ENCODE peak calls at places on chromosomes 7 and 10, in four cellular contexts. U is HepG2, O is SK-N-SH, Y is K562. X is an unnamed sample.

GRCh38 chr10:80320377-80320776 is 30.9 kb upstream of the MAT1A start:
- DNase-seq in O (no peak), U (peak), Y (no peak), X (no peak)

GRCh38 chr7:157565981-157566630 is 229.3 kb downstream of the DNAJB6 start:
- DNase-seq in U (no peak), Y (no peak), O (no peak), X (no peak)

GRCh38 chr7:31970501-31970900 is 99.7 kb downstream of the PDE1C start:
- DNase-seq in U (no peak), O (no peak), Y (no peak), X (no peak)

GRCh38 chr7:78368781-78369180 is 570.2 kb downstream of the PHTF2 start:
- DNase-seq in U (no peak), Y (no peak), O (no peak), X (no peak)

GRCh38 chr7:74403521-74404387 is 50.0 kb upstream of the GTF2IRD1 start:
- DNase-seq in U (no peak), Y (no peak), O (no peak), X (no peak)

GRCh38 chr10:43417950-43418768 is 9.2 kb upstream of the HNRNPF start:
- DNase-seq in U (peak), O (no peak), Y (peak), X (peak)

GRCh38 chr7:70730451-70731110 is 401.4 kb upstream of the GALNT17 start:
- DNase-seq in U (no peak), O (no peak), Y (no peak), X (no peak)

GRCh38 chr10:103612462-103613365 is 119.2 kb downstream of the NEURL1 start:
- DNase-seq in Y (peak), O (no peak), U (no peak), X (no peak)

GRCh38 chr10:6607187-6607586 is 27.1 kb upstream of the PRKCQ start:
- DNase-seq in O (no peak), U (no peak), Y (no peak), X (no peak)

GRCh38 chr7:72405389-72405788 is 6.7 kb downstream of the CALN1 start:
- DNase-seq in U (no peak), Y (peak), O (no peak), X (no peak)

GRCh38 chr10:101095550-101096213 is 33.9 kb downstream of the KAZALD1 start:
- DNase-seq in U (peak), O (peak), Y (peak), X (peak)

GRCh38 chr7:157581740-157582139 is 244.9 kb downstream of the DNAJB6 start:
- DNase-seq in Y (no peak), U (no peak), O (no peak), X (no peak)

GRCh38 chr7:55483061-55483460 is 89.2 kb downstream of the VOPP1 start:
- DNase-seq in O (no peak), Y (no peak), U (no peak), X (no peak)

GRCh38 chr10:66714741-66715140 is 211.1 kb upstream of the LRRTM3 start:
- DNase-seq in Y (no peak), O (no peak), U (no peak), X (no peak)

DNA sequence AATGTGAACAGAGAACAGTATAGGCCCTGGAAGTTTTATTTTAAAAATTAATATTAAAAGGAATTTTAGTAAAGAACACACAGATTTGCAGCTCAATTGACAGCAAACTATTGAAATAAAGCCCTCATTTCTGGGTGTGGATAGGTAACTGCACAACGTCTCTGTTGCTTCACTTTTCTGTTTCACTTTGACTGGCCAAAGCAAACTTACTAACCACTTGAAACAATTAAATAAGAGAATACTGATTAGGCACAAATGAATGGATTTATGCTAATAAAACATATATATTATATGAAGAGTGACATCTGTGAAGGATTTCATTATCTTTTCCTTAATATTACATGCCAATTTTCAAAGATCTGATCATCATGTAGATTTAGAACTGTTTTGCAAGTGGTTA is 11.9 kb downstream of the ZNF804B start:
- DNase-seq in Y (no peak), O (no peak), U (no peak), X (no peak)
- TF ChIP-seq TAF1 in Y (no peak), O (no peak), U (no peak), X (no peak)

GRCh38 chr7:127838816-127839415 is 186.9 kb downstream of the SND1 start:
- DNase-seq in Y (peak), U (no peak), O (no peak), X (no peak)
- TF ChIP-seq TAF1 in Y (no peak), U (no peak), O (no peak), X (no peak)

GRCh38 chr7:26857534-26858228 is 6.7 kb downstream of the SKAP2 start:
- DNase-seq in Y (no peak), O (peak), U (no peak), X (no peak)
- TF ChIP-seq TAF1 in Y (no peak), O (no peak), U (no peak), X (no peak)

GRCh38 chr7:131723926-131724325 is 167.5 kb upstream of the PODXL start:
- DNase-seq in O (no peak), Y (no peak), U (peak), X (no peak)
- TF ChIP-seq TAF1 in O (no peak), Y (no peak), U (no peak), X (no peak)

GRCh38 chr7:47314728-47315601 is 266.9 kb downstream of the TNS3 start:
- DNase-seq in Y (no peak), O (no peak), U (no peak), X (no peak)
- TF ChIP-seq TAF1 in Y (no peak), O (no peak), U (no peak), X (no peak)

GRCh38 chr7:1713502-1714484 is 43.7 kb downstream of the ELFN1 start:
- DNase-seq in O (peak), Y (no peak), U (peak), X (no peak)
- TF ChIP-seq TAF1 in O (no peak), Y (no peak), U (no peak), X (no peak)

GRCh38 chr10:63434866-63435854 is 30.6 kb downstream of the JMJD1C start:
- DNase-seq in Y (no peak), O (no peak), U (no peak), X (no peak)

GRCh38 chr10:63438506-63439498 is 27.0 kb downstream of the JMJD1C start:
- DNase-seq in U (no peak), O (no peak), Y (peak), X (no peak)

GRCh38 chr10:63436225-63436624 is 29.6 kb downstream of the JMJD1C start:
- DNase-seq in O (no peak), Y (no peak), U (no peak), X (no peak)

GRCh38 chr10:63439607-63440006 is 26.2 kb downstream of the JMJD1C start:
- DNase-seq in Y (no peak), U (no peak), O (no peak), X (no peak)

DNA sequence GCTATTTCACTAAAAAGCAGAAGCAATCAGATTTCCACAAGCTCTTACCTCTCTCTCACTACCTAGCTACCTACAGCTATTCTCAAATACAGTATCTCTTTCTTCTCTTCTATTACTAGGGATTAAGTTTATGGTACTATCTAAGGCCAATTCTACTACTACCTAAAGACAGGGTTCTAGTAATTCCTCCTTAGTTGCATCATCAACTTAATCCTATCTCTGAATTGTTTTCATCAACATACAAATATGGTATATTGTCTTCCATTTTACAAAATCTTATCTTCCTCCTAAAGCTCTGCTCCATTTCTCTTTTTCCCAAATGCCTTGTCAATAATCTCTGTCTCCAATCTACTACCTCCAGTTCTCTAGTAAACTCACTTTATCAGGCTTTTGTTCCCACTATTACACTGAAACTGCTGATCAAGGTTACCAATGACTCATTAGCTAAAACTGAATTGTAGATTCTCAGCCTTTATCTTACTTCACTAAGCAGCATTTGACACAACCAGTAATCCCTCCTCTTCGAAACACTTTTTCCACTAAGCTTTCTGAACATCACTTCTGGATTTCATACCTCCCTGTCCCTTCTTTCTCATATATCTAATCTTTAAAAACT is 28.3 kb downstream of the JMJD1C start:
- DNase-seq in O (no peak), U (no peak), Y (no peak), X (no peak)
- TF ChIP-seq TAF1 in O (no peak), U (no peak), Y (no peak), X (no peak)

X was measured in GM12892.